ENCODE peak calls at places on chromosome 22, in ten cellular contexts. Q is CD8-positive, alpha-beta memory T cell; B is NCI-H2029; M is MM.1S; D is stimulated activated CD4-positive, alpha-beta T cell treated with anti-CD3 and anti-CD28 coated beads, Interleukin-2, amount 100 ng/mL, for 48 hours; H is M059J; I is SW 1271; N is mesenteric fat pad; J is activated T-helper 1 cell treated with anti-CD3 and anti-CD28 coated beads, Interleukin-12 subunit alpha, Interleukin-12 subunit beta, Interleukin-2, Interleukin-4 antibody, amounts not matched to agents 30 ng/mL and 10 ng/mL and 1 ng/mL, durations not matched to agents 14 hours and 24 hours and 36 hours; E is activated CD4-positive, alpha-beta T cell treated with anti-CD3 and anti-CD28 coated beads, Interleukin-2, amount 50 U/mL, for 1 hour. S is an unnamed sample.

GRCh38 chr22:43039800-43040199 is 24.9 kb upstream of the PACSIN2 start:
- DNase-seq in M (no peak), N (no peak), I (no peak), E (no peak), B (no peak), Q (no peak), H (no peak), D (no peak), J (no peak), S (no peak)

GRCh38 chr22:49976439-49977175 is 16.0 kb downstream of the PIM3 start:
- DNase-seq in E (no peak), D (no peak), Q (peak), I (no peak), N (peak), H (peak), B (no peak), J (peak), M (no peak), S (no peak)

GRCh38 chr22:38081941-38082828 is 1.8 kb downstream of the SLC16A8 start:
- DNase-seq in I (no peak), B (no peak), N (no peak), Q (no peak), D (peak), M (no peak), E (no peak), J (no peak), H (no peak), S (no peak)

GRCh38 chr22:20628081-20628939 is 120.9 kb downstream of the MED15 start:
- DNase-seq in E (no peak), D (no peak), M (no peak), Q (no peak), N (no peak), H (no peak), I (no peak), B (no peak), J (no peak), S (no peak)

GRCh38 chr22:47089374-47089773 is 326.9 kb downstream of the TBC1D22A start:
- DNase-seq in Q (no peak), M (no peak), B (no peak), H (no peak), J (no peak), D (no peak), N (peak), I (no peak), E (no peak), S (no peak)

GRCh38 chr22:36465232-36466021 is 16.0 kb downstream of the TXN2 start:
- DNase-seq in E (no peak), D (no peak), Q (no peak), N (no peak), H (peak), B (peak), M (no peak), I (peak), J (no peak), S (no peak)

GRCh38 chr22:24333301-24333700 is 62.7 kb downstream of the SPECC1L start:
- DNase-seq in H (peak), M (no peak), E (no peak), D (no peak), Q (no peak), N (no peak), J (no peak), B (no peak), I (no peak), S (no peak)

GRCh38 chr22:29958170-29958569 is 75.2 kb downstream of the MTMR3 start:
- DNase-seq in N (no peak), Q (no peak), D (no peak), B (no peak), J (no peak), M (no peak), I (no peak), E (no peak), H (no peak), S (no peak)

GRCh38 chr22:35611200-35611890 is 5.8 kb downstream of the MB start:
- DNase-seq in N (no peak), Q (no peak), J (no peak), H (no peak), E (no peak), I (no peak), M (no peak), D (no peak), B (no peak), S (no peak)

GRCh38 chr22:37854946-37855345 is 5.7 kb downstream of the EIF3L start:
- DNase-seq in E (no peak), N (no peak), B (no peak), D (no peak), M (no peak), I (no peak), Q (no peak), H (no peak), J (no peak), S (no peak)

GRCh38 chr22:30491381-30491780 is 14.1 kb downstream of the SEC14L4 start:
- DNase-seq in B (no peak), Q (no peak), H (no peak), I (no peak), J (no peak), E (no peak), N (no peak), M (no peak), D (no peak), S (no peak)

GRCh38 chr22:29840498-29840897 is 2.4 kb upstream of the ASCC2 start:
- DNase-seq in Q (no peak), I (no peak), B (no peak), H (peak), J (no peak), D (no peak), E (no peak), N (no peak), M (no peak), S (no peak)

GRCh38 chr22:37569009-37569920 is 9.0 kb downstream of the CDC42EP1 start:
- DNase-seq in N (no peak), D (no peak), H (peak), M (no peak), Q (no peak), J (no peak), I (no peak), E (no peak), B (no peak), S (peak)

GRCh38 chr22:23829845-23830372 is 8.9 kb downstream of the DERL3 start:
- DNase-seq in J (no peak), H (peak), M (no peak), Q (no peak), D (no peak), I (no peak), E (no peak), B (no peak), N (no peak), S (no peak)

GRCh38 chr22:23402275-23403151 is 177.6 kb downstream of the IGLL1 start:
- DNase-seq in I (no peak), M (peak), N (peak), D (peak), E (peak), H (peak), J (peak), Q (no peak), B (peak), S (peak)

GRCh38 chr22:30609260-30610185 is 2.5 kb downstream of the TCN2 start:
- DNase-seq in J (peak), Q (no peak), B (no peak), D (no peak), E (no peak), I (no peak), M (peak), N (no peak), H (peak), S (no peak)

GRCh38 chr22:25068701-25069100 is 116.2 kb downstream of the KIAA1671 start:
- DNase-seq in M (no peak), E (peak), N (no peak), D (no peak), I (no peak), J (peak), H (no peak), B (no peak), Q (peak), S (no peak)

GRCh38 chr22:49655168-49655812 is 172.4 kb downstream of the BRD1 start:
- DNase-seq in I (no peak), J (no peak), E (no peak), H (no peak), D (no peak), B (no peak), Q (peak), N (no peak), M (no peak), S (no peak)

GRCh38 chr22:40477683-40478348 is 107.4 kb downstream of the SGSM3 start:
- DNase-seq in N (no peak), H (no peak), B (no peak), Q (no peak), E (no peak), I (no peak), M (no peak), D (no peak), J (no peak), S (no peak)